ENCODE peak calls at places on chromosomes 1 and 21, in seven cellular contexts. W is anterior cingulate cortex; Z is pancreas; Q is T follicular helper cell; Y is small intestine; P is activated naive CD4-positive, alpha-beta T cell treated with anti-CD3 and anti-CD28 coated beads, Interleukin-2, amount 10 ng/mL, durations not matched to agents 7 days and 5 days; U is retina. J is an unnamed sample.
A peak's percentile ranks its signal among the peaks of the same experiment; 100 is the strongest.

GRCh38 chr1:160503087-160503486 is 20.0 kb downstream of the SLAMF6 start:
- DNase-seq in W (no peak), Z (no peak), Q (no peak), Y (no peak), P (no peak), U (no peak), J (no peak)

GRCh38 chr1:42730988-42731387 is 9.0 kb downstream of the CLDN19 start:
- DNase-seq in W (no peak), Z (no peak), Q (no peak), Y (peak; percentile 46), P (peak; percentile 43), U (no peak), J (no peak)

GRCh38 chr1:93749894-93750301 is 68.3 kb upstream of the BCAR3 start:
- DNase-seq in W (no peak), Z (no peak), Q (no peak), Y (peak; percentile 73), P (no peak), U (no peak), J (no peak)

GRCh38 chr1:171788696-171789095 is 7.2 kb downstream of the METTL13 start:
- DNase-seq in W (no peak), Z (no peak), Q (no peak), Y (no peak), P (no peak), U (no peak), J (no peak)

GRCh38 chr1:170247751-170248521 is 102.2 kb downstream of the NTMT2 start:
- DNase-seq in W (no peak), Z (no peak), Q (no peak), Y (no peak), P (no peak), U (no peak), J (no peak)

GRCh38 chr1:62508187-62508758 is 71.4 kb downstream of the USP1 start:
- DNase-seq in W (peak; percentile 15), Z (no peak), Q (no peak), Y (peak; percentile 46), P (no peak), U (no peak), J (no peak)

GRCh38 chr1:1173793-1174415 is at the start of gene TTLL10:
- DNase-seq in W (no peak), Z (peak; percentile 37), Q (no peak), Y (no peak), P (peak; percentile 78), U (peak; percentile 70), J (no peak)

GRCh38 chr1:16156848-16157495 is 1.1 kb upstream of the EPHA2 start:
- DNase-seq in W (no peak), Z (no peak), Q (no peak), Y (no peak), P (no peak), U (peak; percentile 37), J (no peak)

GRCh38 chr1:87951852-87952251 is 623.2 kb downstream of the LMO4 start:
- DNase-seq in W (peak; percentile 25), Z (no peak), Q (no peak), Y (no peak), P (no peak), U (no peak), J (no peak)

GRCh38 chr1:228090613-228091081 is 8.1 kb downstream of the ARF1 start:
- DNase-seq in W (no peak), Z (no peak), Q (no peak), Y (no peak), P (peak; percentile 11), U (no peak), J (no peak)

GRCh38 chr1:211739671-211740411 is 64.4 kb upstream of the NEK2 start:
- DNase-seq in W (no peak), Z (no peak), Q (no peak), Y (no peak), P (peak; percentile 44), U (no peak), J (no peak)

GRCh38 chr1:177426533-177426932 is 255.8 kb downstream of the BRINP2 start:
- DNase-seq in W (peak; percentile 43), Z (no peak), Q (no peak), Y (no peak), P (no peak), U (no peak), J (no peak)

GRCh38 chr1:56590520-56591011 is 11.2 kb upstream of the PLPP3 start:
- DNase-seq in W (no peak), Z (no peak), Q (no peak), Y (no peak), P (no peak), U (no peak), J (no peak)

GRCh38 chr1:74399249-74399648 is 113.2 kb downstream of the LRRC53 start:
- DNase-seq in W (no peak), Z (no peak), Q (no peak), Y (no peak), P (no peak), U (no peak), J (no peak)

GRCh38 chr1:160129046-160129445 is 13.5 kb downstream of the ATP1A2 start:
- DNase-seq in W (peak; percentile 50), Z (no peak), Q (no peak), Y (no peak), P (no peak), U (no peak), J (no peak)

GRCh38 chr1:58869638-58870297 is 85.9 kb upstream of the JUN start:
- DNase-seq in W (no peak), Z (no peak), Q (no peak), Y (no peak), P (no peak), U (no peak), J (no peak)

GRCh38 chr1:8822383-8823294 is 5.2 kb upstream of the RERE start:
- DNase-seq in W (no peak), Z (no peak), Q (no peak), Y (peak; percentile 82), P (no peak), U (peak; percentile 40), J (no peak)

GRCh38 chr1:203796223-203796747 is 862 bp downstream of the ZBED6 start:
- DNase-seq in W (no peak), Z (no peak), Q (no peak), Y (peak; percentile 44), P (peak; percentile 51), U (peak; percentile 61), J (no peak)

GRCh38 chr1:153919879-153920852 is 2.6 kb downstream of the GATAD2B start:
- DNase-seq in W (no peak), Z (no peak), Q (no peak), Y (peak; percentile 21), P (peak; percentile 52), U (no peak), J (no peak)

GRCh38 chr21:45644041-45644906 is 749 bp downstream of the PCBP3 start:
- DNase-seq in W (no peak), Z (no peak), Q (no peak), Y (no peak), P (peak; percentile 53), U (peak; percentile 36), J (no peak)

GRCh38 chr1:173532237-173532636 is 55.1 kb downstream of the PRDX6 start:
- DNase-seq in W (no peak), Z (no peak), Q (no peak), Y (no peak), P (no peak), U (no peak), J (no peak)

GRCh38 chr1:29590583-29591555 is 354.5 kb downstream of the PTPRU start:
- DNase-seq in W (no peak), Z (no peak), Q (no peak), Y (no peak), P (no peak), U (no peak), J (no peak)